ENCODE peak calls at places on chromosome 19, in four cellular contexts. Z is IMR-90, I is H9, A is H1. T is an unnamed sample.

GRCh38 chr19:4555657-4556561 is 3.6 kb downstream of the SEMA6B start:
- DNase-seq in Z (no peak), I (peak; percentile 92), A (peak; percentile 79), T (peak; percentile 48)

GRCh38 chr19:18291019-18291524 is 9.7 kb upstream of the JUND start:
- DNase-seq in Z (no peak), I (no peak), A (no peak), T (no peak)

GRCh38 chr19:33416307-33417215 is 43.1 kb downstream of the CEBPG start:
- DNase-seq in Z (peak; percentile 68), I (peak; percentile 85), A (peak; percentile 91), T (peak; percentile 81)

GRCh38 chr19:7534531-7534980 is 961 bp upstream of the PNPLA6 start:
- DNase-seq in Z (peak; percentile 87), I (peak; percentile 85), A (peak; percentile 83), T (peak; percentile 90)

GRCh38 chr19:51903192-51903591 is 1.6 kb downstream of the ZNF649 start:
- DNase-seq in Z (no peak), I (no peak), A (no peak), T (peak; percentile 50)

GRCh38 chr19:54137913-54138776 is 583 bp downstream of the CNOT3 start:
- DNase-seq in Z (no peak), I (no peak), A (peak; percentile 67), T (peak; percentile 27)

GRCh38 chr19:49132974-49133609 is 13.7 kb downstream of the PPFIA3 start:
- DNase-seq in Z (no peak), I (peak; percentile 87), A (peak; percentile 72), T (peak; percentile 43)

GRCh38 chr19:39398297-39398864 is 7.2 kb downstream of the MED29 start:
- DNase-seq in Z (peak; percentile 84), I (no peak), A (no peak), T (no peak)

GRCh38 chr19:1357695-1358094 is 26.0 kb upstream of the NDUFS7 start:
- DNase-seq in Z (no peak), I (peak; percentile 70), A (no peak), T (peak; percentile 49)

GRCh38 chr19:38152461-38153379 is 71.3 kb downstream of the DPF1 start:
- DNase-seq in Z (peak; percentile 51), I (no peak), A (no peak), T (peak; percentile 47)

GRCh38 chr19:30647891-30648290 is 275.7 kb downstream of the ZNF536 start:
- DNase-seq in Z (no peak), I (no peak), A (no peak), T (no peak)

GRCh38 chr19:33498391-33499000 is 23.1 kb downstream of the PEPD start:
- DNase-seq in Z (no peak), I (no peak), A (no peak), T (no peak)

GRCh38 chr19:12834976-12835757 is 788 bp upstream of the RTBDN start:
- DNase-seq in Z (no peak), I (peak; percentile 73), A (peak; percentile 88), T (peak; percentile 52)

GRCh38 chr19:8585894-8586750 is 8.9 kb upstream of the MYO1F start:
- DNase-seq in Z (no peak), I (peak; percentile 93), A (peak; percentile 99), T (peak; percentile 89)

GRCh38 chr19:29766100-29766499 is 45.7 kb upstream of the CCNE1 start:
- DNase-seq in Z (no peak), I (no peak), A (no peak), T (no peak)

GRCh38 chr19:10713317-10713716 is 4.6 kb upstream of the DNM2 start:
- DNase-seq in Z (no peak), I (no peak), A (no peak), T (no peak)

GRCh38 chr19:681029-681626 is 4.9 kb downstream of the FSTL3 start:
- DNase-seq in Z (no peak), I (no peak), A (no peak), T (no peak)

GRCh38 chr19:17441241-17442135 is 7.0 kb downstream of the TMEM221 start:
- DNase-seq in Z (no peak), I (peak; percentile 56), A (peak; percentile 59), T (peak; percentile 69)

GRCh38 chr19:12112238-12112637 is 27.9 kb downstream of the ZNF20 start:
- DNase-seq in Z (no peak), I (no peak), A (no peak), T (peak; percentile 54)

GRCh38 chr19:28208745-28209144 is 1004.2 kb downstream of the UQCRFS1 start:
- DNase-seq in Z (no peak), I (peak; percentile 32), A (no peak), T (no peak)

GRCh38 chr19:15250635-15250993 is 18.4 kb upstream of the EPHX3 start:
- DNase-seq in Z (no peak), I (no peak), A (no peak), T (no peak)

GRCh38 chr19:518292-519231 is 11.3 kb downstream of the TPGS1 start:
- DNase-seq in Z (peak; percentile 63), I (peak; percentile 82), A (peak; percentile 75), T (peak; percentile 93)

GRCh38 chr19:16070366-16070990 is 5.8 kb upstream of the TPM4 start:
- DNase-seq in Z (no peak), I (no peak), A (no peak), T (no peak)

GRCh38 chr19:8262431-8262830 is 45.7 kb downstream of the CD320 start:
- DNase-seq in Z (no peak), I (no peak), A (peak; percentile 40), T (no peak)

GRCh38 chr19:7083076-7083956 is 13.8 kb downstream of the ZNF557 start:
- DNase-seq in Z (peak; percentile 38), I (no peak), A (no peak), T (peak; percentile 70)

GRCh38 chr19:23381114-23381513 is 14.2 kb downstream of the ZNF91 start:
- DNase-seq in Z (no peak), I (no peak), A (no peak), T (no peak)

GRCh38 chr19:17751103-17751911 is at the start of gene FCHO1:
- DNase-seq in Z (no peak), I (no peak), A (no peak), T (no peak)

GRCh38 chr19:35223856-35224505 is 4.6 kb downstream of the FAM187B start:
- DNase-seq in Z (no peak), I (no peak), A (no peak), T (no peak)

GRCh38 chr19:4575978-4576933 is 16.8 kb upstream of the SEMA6B start:
- DNase-seq in Z (peak; percentile 27), I (peak; percentile 84), A (peak; percentile 96), T (peak; percentile 81)

GRCh38 chr19:1112254-1113208 is 8.7 kb downstream of the GPX4 start:
- DNase-seq in Z (no peak), I (peak; percentile 91), A (no peak), T (peak; percentile 54)

GRCh38 chr19:39544201-39544903 is 4.4 kb upstream of the EID2 start:
- DNase-seq in Z (peak; percentile 13), I (no peak), A (no peak), T (no peak)

GRCh38 chr19:35986664-35987570 is 8.1 kb upstream of the SDHAF1 start:
- DNase-seq in Z (no peak), I (peak; percentile 76), A (peak; percentile 80), T (peak; percentile 59)

GRCh38 chr19:2812414-2813234 is 7.0 kb upstream of the ZNF554 start:
- DNase-seq in Z (no peak), I (no peak), A (no peak), T (no peak)
- H4K8ac ChIP-seq in Z (no peak overlapping the region), I (no peak overlapping the region), A (no peak overlapping the region), T (no peak overlapping the region)

DNA sequence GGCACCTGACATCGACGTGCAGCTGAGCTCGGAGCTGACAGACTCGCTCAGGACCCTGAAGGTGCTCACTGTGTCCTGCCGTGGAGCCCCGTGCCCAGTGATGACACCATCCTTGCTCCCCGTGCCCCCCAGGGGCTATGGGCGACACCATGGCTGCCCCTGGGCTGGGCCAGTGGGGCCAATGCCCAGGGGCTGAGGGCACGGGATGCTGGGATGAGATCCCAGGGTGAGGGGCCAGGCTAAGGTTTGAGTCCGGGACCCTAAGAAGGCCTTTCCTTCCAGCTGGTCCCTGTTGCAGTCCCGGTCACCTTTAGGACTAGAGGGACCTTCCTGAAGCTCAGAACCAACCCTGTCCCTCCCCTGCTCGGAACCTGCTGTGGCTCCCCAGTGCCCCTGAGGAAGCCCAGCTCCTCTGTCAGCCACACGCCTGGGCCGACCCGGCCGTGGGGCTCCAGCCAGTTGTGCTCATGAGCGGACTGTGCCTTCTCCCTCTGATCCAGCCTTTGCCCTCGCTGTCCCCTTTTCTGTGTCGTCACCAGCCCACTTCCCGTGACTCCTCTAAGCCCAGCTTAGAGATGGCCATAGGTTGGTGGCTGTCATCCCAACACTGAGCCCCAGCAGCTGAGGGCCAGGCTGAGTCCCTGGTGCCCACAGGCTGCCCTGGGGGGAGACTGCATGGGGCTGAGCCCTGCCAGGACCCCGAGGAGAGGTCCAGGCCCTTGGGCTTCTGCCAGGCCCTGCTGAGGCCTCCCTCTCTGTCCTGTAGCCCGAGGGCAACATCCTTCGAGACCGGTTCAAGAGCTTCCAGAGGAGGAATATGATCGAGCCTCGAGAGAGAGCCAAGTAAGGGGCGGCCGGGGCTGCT is 10.6 kb downstream of the NOP53 start:
- DNase-seq in Z (no peak), I (no peak), A (no peak), T (no peak)
- H2BK120ac ChIP-seq in Z (no peak overlapping the region), I (no peak overlapping the region), A (no peak overlapping the region), T (no peak overlapping the region)

DNA sequence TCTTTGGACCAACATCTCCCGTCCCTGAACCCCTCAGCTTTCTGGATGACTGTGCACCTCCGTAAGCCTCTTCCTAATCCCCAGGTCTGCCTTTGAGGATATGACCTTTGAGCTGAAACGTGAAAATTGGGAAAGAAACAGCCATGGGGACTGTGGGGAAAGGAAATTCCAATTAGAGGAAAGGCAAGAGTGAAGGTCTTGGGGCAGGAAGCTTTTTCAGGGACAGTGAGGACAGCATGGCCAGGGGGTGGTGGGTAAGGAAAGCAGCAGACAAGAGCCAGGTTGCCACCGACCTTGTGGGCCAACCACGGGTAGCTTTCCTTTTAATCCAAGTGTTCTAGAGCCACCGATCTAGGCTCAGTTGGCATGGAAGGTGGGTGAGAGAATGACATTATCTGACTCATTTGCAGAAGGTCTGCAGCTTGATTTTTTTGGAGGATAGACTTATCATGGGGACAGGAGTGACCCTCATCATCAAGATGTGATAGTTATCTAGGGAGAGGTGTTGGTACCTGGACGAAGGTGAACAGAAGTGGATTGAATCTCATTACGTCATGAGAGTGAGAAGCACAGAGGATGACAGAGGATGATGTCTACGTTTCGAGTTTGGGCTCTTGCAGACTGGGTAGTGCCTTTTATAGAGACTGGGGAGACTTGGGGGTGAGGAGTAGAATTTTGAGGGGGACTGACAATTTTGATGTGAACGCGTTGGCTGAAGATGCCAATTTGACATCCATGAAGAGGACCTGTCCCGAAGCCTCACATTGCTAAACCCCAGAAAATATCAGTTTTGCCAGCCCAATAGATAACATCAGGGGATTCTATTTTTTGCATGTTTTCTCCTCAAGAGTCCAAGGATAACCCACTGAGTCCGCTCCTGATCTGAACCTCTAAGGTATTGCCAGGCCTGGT is 136.7 kb upstream of the PEG3 start:
- DNase-seq in Z (no peak), I (no peak), A (no peak), T (no peak)
- H4K5ac ChIP-seq in Z (no peak overlapping the region), I (no peak overlapping the region), A (no peak overlapping the region), T (no peak overlapping the region)

GRCh38 chr19:19668230-19669012 is at the start of gene ZNF101:
- DNase-seq in Z (peak; percentile 85), I (peak; percentile 98), A (peak; percentile 96), T (peak; percentile 97)
- H4K8ac ChIP-seq in Z (peak within 1 kb of the TSS; percentile 91), I (no peak within 1 kb of the TSS), A (peak within 1 kb of the TSS; percentile 81), T (no peak within 1 kb of the TSS)

DNA sequence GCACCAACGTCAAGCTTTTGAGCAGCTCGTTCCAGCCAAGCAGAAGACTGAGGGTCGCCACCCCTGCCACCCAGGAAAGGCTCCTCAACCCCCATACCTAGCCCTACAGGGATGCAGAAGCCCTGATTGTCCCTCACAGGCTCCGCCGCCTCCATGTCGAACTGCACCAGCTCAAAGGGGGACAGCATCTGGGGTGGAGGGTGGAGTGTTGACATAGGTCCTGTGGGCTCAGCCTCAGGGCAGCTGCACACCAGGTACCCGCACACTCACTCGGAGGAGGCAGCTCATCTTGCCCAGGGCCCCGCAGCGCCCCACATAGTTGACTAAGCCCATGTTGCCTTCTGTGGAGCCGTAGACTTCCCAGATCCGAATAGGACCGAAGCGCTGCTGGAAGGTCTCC is 11.6 kb downstream of the SLC27A5 start:
- DNase-seq in Z (no peak), I (no peak), A (no peak), T (no peak)
- H2BK120ac ChIP-seq in Z (no peak overlapping the region), I (no peak overlapping the region), A (no peak overlapping the region), T (no peak overlapping the region)

T was measured in mesendoderm.